ENCODE peak calls at places on chromosome 5, in six cellular contexts. Y is H1, K is H9, C is A549, V is HepG2, L is OCI-LY7. D is an unnamed sample.

GRCh38 chr5:65394078-65394477 is 87.6 kb downstream of the ADAMTS6 start:
- DNase-seq in K (no peak), Y (no peak), V (peak), C (peak), L (no peak), D (no peak)

GRCh38 chr5:89556215-89557009 is 673.4 kb upstream of the MEF2C start:
- DNase-seq in C (peak), L (no peak), V (no peak), K (no peak), Y (no peak), D (no peak)

GRCh38 chr5:91670565-91670964 is 287.4 kb upstream of the ARRDC3 start:
- DNase-seq in K (peak), C (no peak), V (no peak), L (no peak), Y (peak), D (no peak)

GRCh38 chr5:375921-376871 is 54.7 kb downstream of the AHRR start:
- DNase-seq in Y (no peak), V (no peak), C (no peak), K (peak), L (no peak), D (no peak)

GRCh38 chr5:135040331-135041144 is 6.5 kb upstream of the PITX1 start:
- DNase-seq in V (no peak), L (no peak), C (no peak), K (peak), Y (no peak), D (no peak)

GRCh38 chr5:87827561-87827960 is 414.8 kb upstream of the CCNH start:
- DNase-seq in C (no peak), K (no peak), Y (no peak), V (no peak), L (no peak), D (no peak)

GRCh38 chr5:154486427-154486866 is 8.4 kb upstream of the HAND1 start:
- DNase-seq in K (peak), C (no peak), V (no peak), L (no peak), Y (no peak), D (no peak)

GRCh38 chr5:136985785-136986475 is 513.2 kb downstream of the SPOCK1 start:
- DNase-seq in Y (no peak), L (no peak), C (no peak), V (no peak), K (no peak), D (no peak)

GRCh38 chr5:95760291-95761191 is 29.4 kb downstream of the RHOBTB3 start:
- DNase-seq in C (peak), V (peak), K (no peak), L (peak), Y (no peak), D (peak)

GRCh38 chr5:78001198-78001597 is 225.1 kb upstream of the TBCA start:
- DNase-seq in L (no peak), V (no peak), Y (no peak), C (no peak), K (no peak), D (no peak)

GRCh38 chr5:2903451-2904395 is 152.2 kb upstream of the IRX2 start:
- DNase-seq in K (peak), Y (no peak), V (no peak), L (no peak), C (no peak), D (no peak)

GRCh38 chr5:88732181-88732633 is 150.8 kb downstream of the MEF2C start:
- DNase-seq in C (no peak), V (no peak), Y (no peak), L (peak), K (no peak), D (no peak)

GRCh38 chr5:159965031-159965837 is 43.7 kb upstream of the TTC1 start:
- DNase-seq in L (peak), C (peak), V (peak), Y (no peak), K (peak), D (peak)

GRCh38 chr5:65768723-65769122 is 46.7 kb downstream of the NLN start:
- DNase-seq in C (no peak), K (no peak), V (no peak), Y (no peak), L (no peak), D (no peak)

GRCh38 chr5:157949520-157949919 is 90.6 kb upstream of the CLINT1 start:
- DNase-seq in L (no peak), V (peak), K (no peak), C (no peak), Y (no peak), D (no peak)

GRCh38 chr5:45795458-45795857 is 99.3 kb upstream of the HCN1 start:
- DNase-seq in C (no peak), L (no peak), Y (no peak), K (no peak), V (no peak), D (no peak)

GRCh38 chr5:96079075-96079474 is 117.4 kb upstream of the ELL2 start:
- DNase-seq in K (no peak), V (peak), L (no peak), Y (no peak), C (peak), D (no peak)

GRCh38 chr5:35920890-35921289 is 17.5 kb downstream of the CAPSL start:
- DNase-seq in K (peak), L (no peak), Y (no peak), V (no peak), C (peak), D (no peak)
- TF ChIP-seq CTCF in K (peak), L (no peak), Y (peak), V (peak), C (no peak), D (no peak)

GRCh38 chr5:149886697-149887470 is 57.7 kb downstream of the PDE6A start:
- DNase-seq in V (no peak), Y (no peak), C (no peak), L (no peak), K (no peak), D (no peak)
- H3K4me2 ChIP-seq in V (no peak), Y (no peak), C (peak), L (no peak), K (no peak), D (no peak)

GRCh38 chr5:59496524-59497134 is 396.9 kb downstream of the PDE4D start:
- DNase-seq in K (peak), C (peak), Y (no peak), V (no peak), L (peak), D (peak)
- TF ChIP-seq CTCF in K (peak), C (peak), Y (peak), V (peak), L (peak), D (peak)

DNA sequence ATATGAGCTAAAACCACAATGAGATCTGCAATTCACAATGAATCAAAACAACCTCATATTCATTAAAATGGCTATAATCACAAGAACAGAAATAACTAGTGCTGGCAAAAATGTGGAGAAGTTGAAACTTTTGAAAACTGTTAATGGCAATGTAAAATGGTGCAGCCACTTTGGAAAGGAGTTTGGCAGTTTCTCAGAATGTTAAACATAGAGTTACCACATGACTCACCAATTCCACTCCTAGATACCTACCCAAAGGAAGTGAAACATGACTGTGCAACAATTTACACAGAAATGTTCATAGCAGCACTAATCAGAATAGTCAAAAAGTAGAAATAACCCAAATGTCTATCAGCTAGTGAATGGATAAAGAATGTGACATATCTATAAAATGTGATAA is 862.2 kb downstream of the DTWD2 start:
- DNase-seq in K (no peak), Y (no peak), V (no peak), C (no peak), L (no peak), D (no peak)
- H3K4me2 ChIP-seq in K (no peak), Y (no peak), V (no peak), C (no peak), L (no peak), D (no peak)

DNA sequence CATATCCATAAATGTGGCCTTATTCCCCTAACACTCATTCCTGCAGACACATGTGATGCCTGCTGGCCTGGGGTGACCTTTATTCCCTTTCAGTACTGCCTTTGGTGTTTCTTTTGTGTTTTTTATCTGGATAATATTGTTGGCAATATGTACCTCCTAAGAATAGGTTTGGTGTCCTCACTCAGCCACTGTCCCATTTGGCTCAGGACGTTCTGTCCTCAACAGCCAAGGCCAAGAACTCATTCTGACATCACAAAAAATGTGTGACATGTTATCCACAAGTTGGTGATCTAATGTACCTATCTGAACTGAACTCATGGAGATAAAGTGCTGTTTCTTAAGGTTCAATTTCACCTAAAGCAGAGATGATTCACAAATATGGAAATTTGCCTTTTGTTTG is 142.9 kb upstream of the GRAMD2B start:
- DNase-seq in V (no peak), K (no peak), L (no peak), Y (no peak), C (no peak), D (no peak)
- TF ChIP-seq CTCF in V (no peak), K (no peak), L (no peak), Y (no peak), C (no peak), D (no peak)

GRCh38 chr5:113246371-113246870 is 188.4 kb downstream of the TSSK1B start:
- DNase-seq in K (no peak), Y (no peak), V (no peak), L (no peak), C (no peak), D (no peak)
- H3K4me2 ChIP-seq in K (no peak), Y (no peak), V (no peak), L (no peak), C (no peak), D (no peak)

GRCh38 chr5:144385597-144385996 is 214.9 kb downstream of the KCTD16 start:
- DNase-seq in L (no peak), Y (no peak), V (no peak), K (no peak), C (no peak), D (no peak)

GRCh38 chr5:144391044-144391443 is 220.4 kb downstream of the KCTD16 start:
- DNase-seq in Y (no peak), K (no peak), V (no peak), L (no peak), C (no peak), D (no peak)

GRCh38 chr5:144386315-144386714 is 215.6 kb downstream of the KCTD16 start:
- DNase-seq in K (no peak), Y (no peak), L (no peak), V (no peak), C (no peak), D (no peak)

GRCh38 chr5:144394036-144394435 is 223.4 kb downstream of the KCTD16 start:
- DNase-seq in L (no peak), K (no peak), V (no peak), Y (no peak), C (no peak), D (no peak)

DNA sequence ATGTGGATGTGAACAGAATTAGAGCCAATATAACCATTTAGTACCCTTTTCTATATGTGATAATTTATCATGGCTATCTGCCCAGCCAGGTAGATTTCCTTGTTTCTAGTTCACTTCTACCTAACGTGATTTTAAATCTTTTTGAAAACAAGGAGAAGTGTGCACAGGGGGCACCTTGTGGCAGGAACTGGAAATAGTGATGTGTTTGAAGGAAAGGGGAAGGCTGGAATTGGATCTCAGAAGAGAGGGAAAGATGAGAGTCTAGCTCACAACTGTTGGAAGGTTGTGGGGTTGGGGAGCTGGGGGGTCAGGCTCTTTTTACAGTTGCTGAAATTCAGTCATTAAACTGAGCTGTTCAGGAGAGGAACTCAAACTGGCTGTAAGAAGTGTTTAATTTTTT is 219.5 kb downstream of the KCTD16 start:
- DNase-seq in C (peak), L (no peak), Y (peak), V (peak), K (peak), D (no peak)
- TF ChIP-seq CTCF in C (no peak), L (peak), Y (no peak), V (peak), K (peak), D (peak)

D was measured in DND-41.